ENCODE peak calls at places on chromosomes 2 and 18, in seven cellular contexts. Z is memory B cell, P is AML-193, Y is NCI-H1417, R is NCI-H1092, D is SK-N-SH, W is AG20443. O is an unnamed sample.

GRCh38 chr2:71155846-71156245 is 25.4 kb downstream of the MPHOSPH10 start:
- DNase-seq in Z (no peak), P (no peak), Y (no peak), R (no peak), D (no peak), W (no peak), O (no peak)

GRCh38 chr2:24474053-24474452 is 17.0 kb upstream of the NCOA1 start:
- DNase-seq in Z (no peak), P (no peak), Y (no peak), R (no peak), D (no peak), W (no peak), O (no peak)

GRCh38 chr2:149679286-149679685 is 91.7 kb upstream of the MMADHC start:
- DNase-seq in Z (no peak), P (no peak), Y (no peak), R (no peak), D (no peak), W (peak), O (no peak)

GRCh38 chr2:204019572-204020501 is 83.3 kb downstream of the ICOS start:
- DNase-seq in Z (no peak), P (no peak), Y (no peak), R (no peak), D (no peak), W (peak), O (no peak)

GRCh38 chr2:219570924-219571310 is 422 bp downstream of the OBSL1 start:
- DNase-seq in Z (no peak), P (no peak), Y (peak), R (no peak), D (no peak), W (peak), O (no peak)

GRCh38 chr2:116874021-116874420 is 940.5 kb upstream of the DDX18 start:
- DNase-seq in Z (no peak), P (no peak), Y (no peak), R (no peak), D (no peak), W (no peak), O (no peak)

GRCh38 chr2:43265006-43265770 is 38.8 kb upstream of the ZFP36L2 start:
- DNase-seq in Z (no peak), P (no peak), Y (no peak), R (no peak), D (no peak), W (peak), O (no peak)

GRCh38 chr18:35713545-35713944 is 132.0 kb downstream of the GALNT1 start:
- DNase-seq in Z (no peak), P (no peak), Y (no peak), R (no peak), D (no peak), W (peak), O (no peak)

GRCh38 chr2:120520929-120521912 is 175.3 kb downstream of the INHBB start:
- DNase-seq in Z (no peak), P (peak), Y (peak), R (no peak), D (peak), W (peak), O (peak)

GRCh38 chr2:68103026-68103425 is 40.2 kb upstream of the C1D start:
- DNase-seq in Z (no peak), P (no peak), Y (no peak), R (no peak), D (no peak), W (no peak), O (no peak)

GRCh38 chr2:109285244-109285651 is 156.2 kb downstream of the SH3RF3 start:
- DNase-seq in Z (no peak), P (no peak), Y (no peak), R (no peak), D (no peak), W (no peak), O (no peak)

GRCh38 chr18:80147037-80147417 is 38.0 kb downstream of the ADNP2 start:
- DNase-seq in Z (no peak), P (no peak), Y (peak), R (no peak), D (no peak), W (no peak), O (no peak)

O was measured in WTC11.